ENCODE peak calls at places on chromosomes 7 and 10, in four cellular contexts. E is central memory CD4-positive, alpha-beta T cell; J is stimulated activated CD4-positive, alpha-beta T cell treated with anti-CD3 and anti-CD28 coated beads, Interleukin-1b, Interleukin-23, amount 100 ng/mL, for 1 hour; L is activated T-cell treated with anti-CD3 and anti-CD28 coated beads, Interleukin-2, amount 50 U/mL, for 24 hours. O is an unnamed sample.

GRCh38 chr10:90226526-90226925 is 525.1 kb downstream of the KIF20B start:
- DNase-seq in E (no peak), J (no peak), L (no peak), O (no peak)

GRCh38 chr7:80841566-80842478 is 77.0 kb downstream of the SEMA3C start:
- DNase-seq in E (no peak), J (no peak), L (no peak), O (no peak)

GRCh38 chr10:92123031-92123450 is 167.8 kb downstream of the CPEB3 start:
- DNase-seq in E (no peak), J (no peak), L (no peak), O (no peak)

GRCh38 chr7:155867280-155867679 is 55.0 kb upstream of the SHH start:
- DNase-seq in E (no peak), J (no peak), L (no peak), O (no peak)

GRCh38 chr10:124677871-124678565 is 66.2 kb downstream of the FAM53B start:
- DNase-seq in E (no peak), J (no peak), L (no peak), O (no peak)

GRCh38 chr10:104043854-104044253 is 41.8 kb downstream of the COL17A1 start:
- DNase-seq in E (no peak), J (no peak), L (no peak), O (no peak)

GRCh38 chr10:103514244-103514643 is 20.7 kb downstream of the NEURL1 start:
- DNase-seq in E (no peak), J (no peak), L (no peak), O (no peak)

GRCh38 chr10:93072225-93072712 is 1.4 kb upstream of the CYP26A1 start:
- DNase-seq in E (no peak), J (no peak), L (peak), O (no peak)

O was measured in omental fat pad.